ENCODE peak calls at places on chromosomes 7 and 10, in nine cellular contexts. M is left lung; A is CD8-positive, alpha-beta T cell; H is lung; Q is left ventricle myocardium inferior; Y is mammary epithelial cell; E is cardiac muscle cell; G is effector memory CD4-positive, alpha-beta T cell; J is thyroid gland. Z is an unnamed sample. For H3K9me3, the result is how much of the 10 kb centered on the place peaks cover.

GRCh38 chr7:590731-591551 is 71.3 kb upstream of the PDGFA start:
- DNase-seq in Q (no peak), Y (peak), G (no peak), J (no peak), A (no peak), E (no peak), M (peak), H (no peak), Z (no peak)

GRCh38 chr7:45923290-45923689 is 2.2 kb upstream of the IGFBP3 start:
- DNase-seq in Q (peak), G (no peak), J (peak), A (peak), Y (peak), H (peak), E (peak), M (peak), Z (no peak)

GRCh38 chr7:47693161-47693740 is 111.3 kb upstream of the TNS3 start:
- DNase-seq in M (no peak), A (no peak), Y (peak), G (no peak), H (no peak), Q (no peak), E (no peak), J (no peak), Z (no peak)

GRCh38 chr7:154591544-154591943 is 411.4 kb downstream of the PAXIP1 start:
- DNase-seq in G (no peak), A (no peak), Y (no peak), M (no peak), H (peak), Q (no peak), E (no peak), J (no peak), Z (no peak)

GRCh38 chr7:140685407-140686087 is 11.0 kb upstream of the NDUFB2 start:
- DNase-seq in M (no peak), H (no peak), J (no peak), Y (no peak), Q (no peak), A (peak), E (no peak), G (no peak), Z (no peak)

GRCh38 chr10:29862926-29863614 is 196.3 kb downstream of the JCAD start:
- DNase-seq in J (peak), H (no peak), Y (peak), M (no peak), E (no peak), Q (no peak), A (no peak), G (no peak), Z (no peak)

GRCh38 chr10:72503241-72503640 is 122.6 kb downstream of the MICU1 start:
- DNase-seq in M (no peak), Y (no peak), A (no peak), G (no peak), Q (no peak), H (no peak), E (no peak), J (no peak), Z (no peak)

GRCh38 chr7:14021069-14021468 is 31.6 kb upstream of the ETV1 start:
- DNase-seq in J (no peak), A (no peak), Q (no peak), M (no peak), E (no peak), G (no peak), H (no peak), Y (peak), Z (no peak)

GRCh38 chr10:52956451-52956850 is 183.9 kb upstream of the MBL2 start:
- DNase-seq in H (no peak), M (no peak), E (no peak), Q (no peak), G (no peak), J (no peak), A (no peak), Y (peak), Z (no peak)

GRCh38 chr10:69938541-69938991 is 114.1 kb upstream of the MACROH2A2 start:
- DNase-seq in Q (no peak), A (no peak), J (peak), E (no peak), Y (no peak), H (no peak), M (no peak), G (no peak), Z (no peak)

GRCh38 chr10:52451817-52452216 is 137.7 kb downstream of the DKK1 start:
- DNase-seq in M (no peak), G (no peak), Y (peak), A (no peak), J (no peak), E (no peak), H (no peak), Q (no peak), Z (no peak)

GRCh38 chr10:103745264-103746247 is 109.8 kb downstream of the SH3PXD2A start:
- DNase-seq in M (peak), A (no peak), Q (no peak), Y (peak), E (no peak), J (no peak), H (no peak), G (peak), Z (no peak)

GRCh38 chr7:47034180-47034579 is 547.7 kb downstream of the TNS3 start:
- DNase-seq in M (no peak), E (no peak), H (no peak), Q (no peak), A (no peak), J (no peak), G (no peak), Y (no peak), Z (no peak)

GRCh38 chr7:36923831-36924555 is 199.7 kb upstream of the AOAH start:
- DNase-seq in J (peak), M (no peak), H (peak), A (no peak), Q (no peak), Y (no peak), E (no peak), G (no peak), Z (no peak)

GRCh38 chr7:93914581-93915066 is 6.9 kb upstream of the GNG11 start:
- DNase-seq in G (no peak), Y (peak), H (no peak), A (no peak), E (no peak), J (no peak), M (no peak), Q (no peak), Z (no peak)

GRCh38 chr10:24427678-24428409 is 218.9 kb downstream of the KIAA1217 start:
- DNase-seq in E (no peak), G (no peak), Y (no peak), J (no peak), A (no peak), Q (no peak), M (no peak), H (no peak), Z (no peak)

GRCh38 chr10:100496567-100496966 is 23.1 kb downstream of the SEC31B start:
- DNase-seq in M (no peak), G (no peak), E (no peak), Y (no peak), A (no peak), Q (no peak), H (no peak), J (no peak), Z (no peak)

GRCh38 chr7:84022686-84023308 is 171.8 kb downstream of the SEMA3A start:
- DNase-seq in G (no peak), M (no peak), J (no peak), H (no peak), Q (no peak), Y (peak), E (no peak), A (no peak), Z (no peak)

GRCh38 chr10:1464866-1465265 is 272.5 kb downstream of the ADARB2 start:
- DNase-seq in M (no peak), Y (no peak), G (no peak), J (no peak), A (no peak), E (peak), Q (no peak), H (no peak), Z (no peak)

GRCh38 chr7:114481995-114482394 is 67.4 kb downstream of the FOXP2 start:
- DNase-seq in Q (no peak), J (no peak), M (no peak), G (no peak), A (no peak), Y (peak), E (no peak), H (no peak), Z (no peak)

GRCh38 chr7:69791739-69792138 is 193.5 kb downstream of the AUTS2 start:
- DNase-seq in G (no peak), J (no peak), A (no peak), H (no peak), M (no peak), Q (no peak), Y (no peak), E (no peak), Z (no peak)

GRCh38 chr7:132214452-132214851 is 361.8 kb downstream of the PLXNA4 start:
- DNase-seq in E (no peak), M (no peak), Q (no peak), A (no peak), Y (no peak), H (no peak), J (no peak), G (no peak), Z (no peak)

GRCh38 chr10:110631934-110632333 is 12.2 kb upstream of the RBM20 start:
- DNase-seq in J (no peak), G (no peak), Y (no peak), M (no peak), H (no peak), Q (no peak), E (no peak), A (no peak), Z (no peak)

GRCh38 chr7:132655071-132655761 is 78.9 kb upstream of the PLXNA4 start:
- DNase-seq in G (peak), H (peak), Q (peak), E (peak), M (peak), A (peak), Y (no peak), J (peak), Z (peak)

GRCh38 chr7:42493436-42494198 is 256.6 kb upstream of the GLI3 start:
- DNase-seq in Q (peak), Y (peak), J (peak), G (no peak), E (peak), H (peak), A (no peak), M (peak), Z (peak)

GRCh38 chr7:49166441-49166840 is 242.1 kb downstream of the CDC14C start:
- DNase-seq in G (no peak), E (no peak), Q (no peak), Y (no peak), A (no peak), M (no peak), J (no peak), H (no peak), Z (no peak)

GRCh38 chr10:24463683-24464426 is 254.9 kb downstream of the KIAA1217 start:
- DNase-seq in E (no peak), G (no peak), H (no peak), Q (no peak), M (no peak), J (peak), A (no peak), Y (peak), Z (peak)

GRCh38 chr10:59678884-59679301 is 30.8 kb downstream of the SLC16A9 start:
- DNase-seq in G (no peak), M (no peak), H (no peak), J (no peak), E (no peak), Y (peak), Q (no peak), A (no peak), Z (no peak)

GRCh38 chr7:39421661-39422060 is 144.5 kb upstream of the YAE1 start:
- DNase-seq in H (no peak), G (no peak), M (no peak), Q (no peak), J (no peak), E (no peak), A (no peak), Y (no peak), Z (no peak)

GRCh38 chr7:613442-614140 is 93.9 kb upstream of the PDGFA start:
- DNase-seq in G (no peak), E (no peak), M (peak), Q (no peak), H (no peak), A (no peak), Y (peak), J (no peak), Z (no peak)

GRCh38 chr10:19098803-19099202 is 50.2 kb downstream of the MALRD1 start:
- DNase-seq in Y (no peak), E (peak), H (no peak), Q (no peak), G (no peak), A (no peak), J (no peak), M (no peak), Z (no peak)

GRCh38 chr7:4045450-4045849 is 636.6 kb upstream of the FOXK1 start:
- DNase-seq in M (no peak), Q (no peak), G (no peak), H (peak), A (peak), E (no peak), J (no peak), Y (no peak), Z (no peak)

DNA sequence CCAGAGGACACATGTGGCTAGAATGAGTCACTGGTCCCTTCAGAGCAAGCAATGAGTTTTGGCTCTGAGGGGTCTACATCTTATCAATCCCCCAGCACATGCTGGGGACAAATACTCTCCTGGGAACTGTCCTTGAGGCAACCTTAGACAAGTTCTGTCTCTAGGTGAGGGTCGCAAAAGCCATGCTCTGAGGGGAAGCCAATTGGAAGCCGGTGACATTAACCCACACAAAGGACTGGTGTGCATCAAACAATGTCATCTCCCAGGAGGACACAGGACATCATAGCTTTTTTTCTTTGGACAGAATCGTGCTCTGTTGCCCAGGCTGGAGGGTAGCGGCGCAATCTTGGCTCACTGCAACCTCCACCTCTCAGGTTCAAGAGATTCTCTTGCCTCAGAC is 111.6 kb upstream of the ZNF722 start:
- DNase-seq in E (no peak), Y (no peak), Q (no peak), H (no peak), M (no peak), G (no peak), A (no peak), J (no peak), Z (no peak)
- H3K9me3 ChIP-seq in E (under half), Y (half or more), Q (half or more), H (under half), M (half or more), G (under half), A (under half), J (under half), Z (under half)

DNA sequence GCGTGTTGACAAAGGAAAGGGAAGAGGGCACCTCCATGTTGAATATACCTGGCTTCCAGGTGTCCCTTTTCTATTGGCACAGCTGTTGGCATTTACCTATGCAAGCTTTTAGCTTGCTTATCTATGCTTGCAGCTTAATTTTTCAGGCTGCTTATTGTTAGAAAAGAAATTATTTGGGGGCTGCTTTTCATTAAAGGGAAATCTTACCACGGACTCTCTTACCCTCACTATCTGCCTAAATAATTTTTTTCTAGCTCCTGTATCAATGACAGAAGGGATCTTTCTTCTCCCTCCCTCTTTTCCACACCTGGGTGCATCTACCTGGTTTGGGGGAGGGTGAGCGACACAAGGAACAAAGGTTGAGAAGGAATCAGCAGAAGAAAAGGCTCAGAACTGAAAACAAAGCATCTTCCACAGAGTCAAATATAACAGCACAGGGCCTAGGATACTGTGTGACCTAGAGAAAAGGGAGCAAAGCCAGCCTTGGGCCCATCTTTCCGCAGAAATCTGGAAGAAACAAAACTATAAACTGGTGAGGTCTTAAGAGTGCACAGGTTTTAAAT is 15.2 kb upstream of the GJC3 start:
- DNase-seq in Y (no peak), A (no peak), G (no peak), J (no peak), M (no peak), E (no peak), H (no peak), Q (no peak), Z (no peak)
- H3K27ac ChIP-seq in Y (no peak), A (no peak), G (no peak), J (no peak), M (no peak), E (no peak), H (no peak), Q (no peak), Z (no peak)

GRCh38 chr10:42304341-42304740 is 334.0 kb downstream of the ZNF33B start:
- DNase-seq in E (no peak), H (no peak), G (no peak), A (no peak), Y (no peak), M (no peak), J (no peak), Q (no peak), Z (no peak)
- H3K9me3 ChIP-seq in E (under half), H (half or more), G (under half), A (under half), Y (half or more), M (half or more), J (under half), Q (half or more), Z (under half)

DNA sequence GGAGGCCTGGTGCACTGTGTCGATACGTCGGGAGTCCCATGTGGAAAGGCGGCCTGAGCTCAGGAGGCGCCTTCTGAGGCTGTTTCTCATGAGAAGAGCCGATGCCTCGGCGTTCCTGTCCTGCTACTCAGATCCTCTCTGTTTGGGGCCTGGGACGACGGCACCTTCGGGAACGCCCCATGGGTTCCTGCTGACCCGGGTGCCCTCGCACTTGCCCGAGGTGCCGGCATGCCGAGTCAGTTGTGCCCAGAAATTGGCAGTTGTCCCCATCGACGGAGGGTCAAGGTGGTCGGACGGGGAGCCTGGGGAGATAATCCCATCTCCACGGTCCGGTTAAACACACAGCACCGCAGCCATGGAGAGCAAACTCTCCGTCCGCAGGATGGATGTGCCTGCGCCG is 33.0 kb downstream of the NKX6-2 start:
- DNase-seq in M (no peak), E (no peak), G (no peak), Y (no peak), H (no peak), A (no peak), Q (no peak), J (no peak), Z (no peak)
- H3K27ac ChIP-seq in M (no peak), E (no peak), G (no peak), Y (no peak), H (no peak), A (no peak), Q (no peak), J (no peak), Z (no peak)

DNA sequence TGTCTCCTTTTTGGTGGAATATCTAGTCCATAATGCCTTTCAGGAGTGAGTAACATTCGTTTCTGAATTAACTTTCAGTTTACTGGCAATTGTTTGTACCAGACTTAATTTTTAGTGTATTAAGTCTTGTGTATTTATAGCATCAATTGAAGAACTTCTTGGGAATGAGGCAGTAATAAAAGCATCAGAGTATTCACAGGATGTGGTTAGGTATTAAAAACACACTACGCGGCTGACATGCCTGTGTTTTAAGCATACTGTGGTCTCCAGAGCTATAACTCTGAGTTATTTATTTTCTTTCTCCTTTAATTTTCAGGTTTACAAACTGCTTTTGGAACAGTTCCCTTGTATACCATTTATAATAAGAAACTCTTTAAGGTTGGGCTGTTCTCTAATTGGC is 626.1 kb upstream of the NRG3 start:
- DNase-seq in H (no peak), A (no peak), J (no peak), G (no peak), Y (no peak), M (no peak), E (no peak), Q (no peak), Z (no peak)
- H3K9me3 ChIP-seq in H (under half), A (under half), J (under half), G (under half), Y (under half), M (under half), E (under half), Q (under half), Z (under half)

GRCh38 chr10:50512214-50512595 is 111.6 kb downstream of the SGMS1 start:
- DNase-seq in G (no peak), E (no peak), A (no peak), H (no peak), Q (no peak), Y (no peak), M (no peak), J (no peak), Z (no peak)

GRCh38 chr10:50510517-50511473 is 113.0 kb downstream of the SGMS1 start:
- DNase-seq in E (no peak), G (no peak), H (no peak), J (no peak), M (no peak), Y (no peak), A (no peak), Q (no peak), Z (no peak)

GRCh38 chr10:50512743-50513416 is 110.9 kb downstream of the SGMS1 start:
- DNase-seq in M (no peak), G (peak), Q (no peak), Y (no peak), J (no peak), A (no peak), H (no peak), E (no peak), Z (no peak)

GRCh38 chr10:50513956-50514355 is 109.8 kb downstream of the SGMS1 start:
- DNase-seq in E (no peak), M (no peak), J (no peak), Q (no peak), H (no peak), Y (no peak), A (no peak), G (no peak), Z (no peak)

GRCh38 chr10:50511512-50512213 is 112.1 kb downstream of the SGMS1 start:
- DNase-seq in H (no peak), J (no peak), E (no peak), M (no peak), Q (no peak), A (no peak), G (no peak), Y (peak), Z (no peak)
- H3K27ac ChIP-seq in H (no peak), J (no peak), E (no peak), M (no peak), Q (peak), A (no peak), G (no peak), Y (no peak), Z (no peak)

DNA sequence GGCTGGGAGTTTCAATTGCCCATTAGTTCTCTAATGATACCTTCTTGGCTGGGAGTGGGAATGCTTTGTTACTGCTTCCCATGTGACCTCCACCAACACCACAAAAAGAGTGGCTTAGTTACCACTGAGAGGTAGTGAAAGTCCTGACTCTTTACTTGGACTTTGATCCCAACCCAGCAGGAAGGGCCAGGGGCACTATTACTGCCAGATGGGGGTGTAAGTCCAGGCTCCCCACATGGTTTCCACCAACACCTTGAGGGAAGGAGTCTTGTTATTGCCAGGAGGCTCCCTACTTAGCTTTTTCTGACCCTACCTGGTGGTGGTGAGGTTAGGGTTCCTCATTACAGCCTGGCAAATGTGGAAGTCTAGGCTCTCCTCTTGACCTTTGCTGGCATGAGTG is 11.4 kb downstream of the GGCT start:
- DNase-seq in Q (no peak), G (no peak), A (no peak), M (no peak), J (no peak), E (no peak), Y (no peak), H (no peak), Z (no peak)
- H3K9me3 ChIP-seq in Q (under half), G (under half), A (under half), M (under half), J (under half), E (under half), Y (under half), H (under half), Z (under half)

Z was measured in gastrocnemius medialis.